ENCODE peak calls at places on chromosomes 2 and 18, in nine cellular contexts. One of them, this sample, is unnamed.

GRCh38 chr2:102753563-102754159 is 8.2 kb upstream of the TMEM182 start:
- DNase-seq in HFFc6: peak
- DNase-seq in upper lobe of right lung: no peak
- DNase-seq in GM10248: peak
- DNase-seq in GM23338: peak
- DNase-seq in kidney: no peak
- DNase-seq in IMR-90: peak
- DNase-seq in GM20000: peak
- DNase-seq in psoas muscle: no peak
- DNase-seq in this sample: peak

GRCh38 chr18:13800505-13801259 is 23.3 kb upstream of the MC5R start:
- DNase-seq in psoas muscle: peak
- DNase-seq in GM20000: peak
- DNase-seq in GM10248: peak
- DNase-seq in IMR-90: peak
- DNase-seq in HFFc6: no peak
- DNase-seq in kidney: peak
- DNase-seq in upper lobe of right lung: peak
- DNase-seq in GM23338: peak
- DNase-seq in this sample: peak

GRCh38 chr2:189552991-189553404 is 27.6 kb downstream of the SLC40A1 start:
- DNase-seq in IMR-90: no peak
- DNase-seq in GM10248: no peak
- DNase-seq in psoas muscle: no peak
- DNase-seq in GM20000: no peak
- DNase-seq in HFFc6: no peak
- DNase-seq in GM23338: no peak
- DNase-seq in kidney: no peak
- DNase-seq in upper lobe of right lung: no peak
- DNase-seq in this sample: no peak

GRCh38 chr2:37570773-37571570 is 100.5 kb downstream of the CDC42EP3 start:
- DNase-seq in GM20000: peak
- DNase-seq in upper lobe of right lung: no peak
- DNase-seq in kidney: no peak
- DNase-seq in psoas muscle: peak
- DNase-seq in IMR-90: peak
- DNase-seq in HFFc6: peak
- DNase-seq in GM23338: no peak
- DNase-seq in GM10248: peak
- DNase-seq in this sample: peak

GRCh38 chr2:4420032-4420431 is 716.7 kb downstream of the DCDC2C start:
- DNase-seq in IMR-90: no peak
- DNase-seq in GM20000: no peak
- DNase-seq in kidney: no peak
- DNase-seq in GM10248: no peak
- DNase-seq in GM23338: peak
- DNase-seq in upper lobe of right lung: no peak
- DNase-seq in HFFc6: no peak
- DNase-seq in psoas muscle: no peak
- DNase-seq in this sample: no peak

GRCh38 chr2:50840346-50841124 is 191.4 kb downstream of the NRXN1 start:
- DNase-seq in upper lobe of right lung: no peak
- DNase-seq in HFFc6: no peak
- DNase-seq in GM23338: no peak
- DNase-seq in GM20000: no peak
- DNase-seq in kidney: no peak
- DNase-seq in GM10248: no peak
- DNase-seq in psoas muscle: no peak
- DNase-seq in IMR-90: no peak
- DNase-seq in this sample: no peak

GRCh38 chr2:230575640-230576324 is 136.9 kb upstream of the CAB39 start:
- DNase-seq in upper lobe of right lung: no peak
- DNase-seq in GM10248: no peak
- DNase-seq in GM23338: no peak
- DNase-seq in HFFc6: no peak
- DNase-seq in kidney: no peak
- DNase-seq in psoas muscle: no peak
- DNase-seq in GM20000: no peak
- DNase-seq in IMR-90: no peak
- DNase-seq in this sample: no peak

GRCh38 chr2:15058015-15058414 is 425.5 kb downstream of the LRATD1 start:
- DNase-seq in upper lobe of right lung: no peak
- DNase-seq in GM20000: no peak
- DNase-seq in IMR-90: no peak
- DNase-seq in GM23338: peak
- DNase-seq in HFFc6: no peak
- DNase-seq in kidney: no peak
- DNase-seq in psoas muscle: no peak
- DNase-seq in GM10248: no peak
- DNase-seq in this sample: peak

GRCh38 chr2:168851674-168852320 is 38.4 kb downstream of the SPC25 start:
- DNase-seq in HFFc6: peak
- DNase-seq in GM10248: no peak
- DNase-seq in GM23338: no peak
- DNase-seq in kidney: no peak
- DNase-seq in IMR-90: peak
- DNase-seq in psoas muscle: peak
- DNase-seq in GM20000: no peak
- DNase-seq in upper lobe of right lung: no peak
- DNase-seq in this sample: no peak

GRCh38 chr2:33529771-33530481 is 53.5 kb downstream of the RASGRP3 start:
- DNase-seq in IMR-90: peak
- DNase-seq in kidney: no peak
- DNase-seq in GM10248: no peak
- DNase-seq in psoas muscle: no peak
- DNase-seq in GM23338: peak
- DNase-seq in GM20000: peak
- DNase-seq in upper lobe of right lung: no peak
- DNase-seq in HFFc6: peak
- DNase-seq in this sample: no peak

GRCh38 chr2:19738707-19739106 is 163.1 kb downstream of the TTC32 start:
- DNase-seq in GM23338: no peak
- DNase-seq in HFFc6: peak
- DNase-seq in GM10248: no peak
- DNase-seq in psoas muscle: peak
- DNase-seq in upper lobe of right lung: no peak
- DNase-seq in IMR-90: peak
- DNase-seq in GM20000: no peak
- DNase-seq in kidney: peak
- DNase-seq in this sample: no peak

GRCh38 chr18:61703508-61703907 is 189.3 kb downstream of the RNF152 start:
- DNase-seq in IMR-90: peak
- DNase-seq in kidney: no peak
- DNase-seq in HFFc6: peak
- DNase-seq in GM10248: no peak
- DNase-seq in upper lobe of right lung: no peak
- DNase-seq in GM23338: no peak
- DNase-seq in GM20000: no peak
- DNase-seq in psoas muscle: no peak
- DNase-seq in this sample: no peak

GRCh38 chr2:141437521-141437920 is 693.3 kb downstream of the LRP1B start:
- DNase-seq in GM10248: no peak
- DNase-seq in IMR-90: no peak
- DNase-seq in GM23338: no peak
- DNase-seq in HFFc6: no peak
- DNase-seq in kidney: no peak
- DNase-seq in GM20000: no peak
- DNase-seq in upper lobe of right lung: no peak
- DNase-seq in psoas muscle: no peak
- DNase-seq in this sample: no peak

GRCh38 chr2:60499082-60499429 is 54.4 kb downstream of the BCL11A start:
- DNase-seq in GM10248: no peak
- DNase-seq in upper lobe of right lung: no peak
- DNase-seq in GM20000: no peak
- DNase-seq in GM23338: no peak
- DNase-seq in HFFc6: no peak
- DNase-seq in kidney: no peak
- DNase-seq in psoas muscle: no peak
- DNase-seq in IMR-90: no peak
- DNase-seq in this sample: no peak
- TF ChIP-seq CTCF in GM10248: no peak
- TF ChIP-seq CTCF in upper lobe of right lung: no peak
- TF ChIP-seq CTCF in GM20000: no peak
- TF ChIP-seq CTCF in GM23338: no peak
- TF ChIP-seq CTCF in HFFc6: no peak
- TF ChIP-seq CTCF in kidney: no peak
- TF ChIP-seq CTCF in psoas muscle: no peak
- TF ChIP-seq CTCF in IMR-90: no peak
- TF ChIP-seq CTCF in this sample: no peak

GRCh38 chr2:227748079-227748478 is 2.4 kb downstream of the SCYGR8 start:
- DNase-seq in kidney: no peak
- DNase-seq in GM23338: peak
- DNase-seq in GM10248: no peak
- DNase-seq in IMR-90: no peak
- DNase-seq in GM20000: no peak
- DNase-seq in upper lobe of right lung: no peak
- DNase-seq in HFFc6: no peak
- DNase-seq in psoas muscle: no peak
- DNase-seq in this sample: peak
- TF ChIP-seq CTCF in kidney: no peak
- TF ChIP-seq CTCF in GM23338: peak
- TF ChIP-seq CTCF in GM10248: peak
- TF ChIP-seq CTCF in IMR-90: peak
- TF ChIP-seq CTCF in GM20000: no peak
- TF ChIP-seq CTCF in upper lobe of right lung: no peak
- TF ChIP-seq CTCF in HFFc6: peak
- TF ChIP-seq CTCF in psoas muscle: no peak
- TF ChIP-seq CTCF in this sample: peak

DNA sequence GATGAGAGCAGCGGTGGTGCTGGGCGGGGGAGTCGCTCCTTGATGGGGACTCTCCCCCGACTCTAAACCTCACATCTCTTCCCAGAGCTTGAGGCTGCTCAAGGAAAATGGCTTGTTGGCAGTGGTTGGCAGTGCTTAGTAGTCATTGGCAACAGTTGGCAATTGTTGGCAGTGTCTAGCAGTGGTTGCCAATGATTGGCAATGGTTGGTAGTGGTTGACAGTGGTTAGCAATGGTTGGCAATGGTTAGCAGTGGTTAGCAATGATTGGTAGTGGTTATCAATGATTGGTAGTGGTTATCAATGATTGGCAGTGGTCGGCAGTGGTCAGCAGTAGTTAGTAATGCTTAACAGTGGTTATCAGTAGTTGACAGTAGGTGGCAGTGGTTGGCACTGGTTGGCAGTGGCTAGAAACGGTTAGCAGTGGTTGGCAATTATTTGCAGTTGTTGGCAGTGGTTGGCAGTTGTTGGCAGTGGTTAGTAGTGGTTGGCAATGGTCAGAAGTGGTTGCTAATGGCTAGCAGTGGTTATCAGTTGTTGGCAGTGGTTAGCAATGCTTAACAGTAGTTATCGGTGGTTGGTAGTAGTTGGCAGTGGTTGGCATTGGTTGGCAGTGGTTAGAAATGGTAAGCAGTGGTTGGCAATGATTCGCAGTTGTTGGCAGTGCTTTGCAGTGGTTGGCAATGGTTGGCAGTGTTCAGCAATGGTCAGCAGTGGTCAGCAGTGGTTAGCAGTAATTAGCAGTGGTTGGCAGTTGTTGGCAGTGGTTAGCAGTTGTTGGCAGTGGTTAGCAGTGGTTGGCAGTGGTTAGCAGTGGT is 85.4 kb upstream of the OTOS start:
- DNase-seq in GM10248: no peak
- DNase-seq in GM20000: no peak
- DNase-seq in GM23338: no peak
- DNase-seq in HFFc6: no peak
- DNase-seq in kidney: peak
- DNase-seq in IMR-90: no peak
- DNase-seq in upper lobe of right lung: no peak
- DNase-seq in psoas muscle: no peak
- DNase-seq in this sample: no peak
- TF ChIP-seq CTCF in GM10248: no peak
- TF ChIP-seq CTCF in GM20000: no peak
- TF ChIP-seq CTCF in GM23338: peak
- TF ChIP-seq CTCF in HFFc6: no peak
- TF ChIP-seq CTCF in kidney: no peak
- TF ChIP-seq CTCF in IMR-90: no peak
- TF ChIP-seq CTCF in upper lobe of right lung: no peak
- TF ChIP-seq CTCF in psoas muscle: no peak
- TF ChIP-seq CTCF in this sample: peak

GRCh38 chr2:99154643-99155536 is at the start of the genes LIPT1 and TSGA10:
- DNase-seq in HFFc6: peak
- DNase-seq in kidney: peak
- DNase-seq in upper lobe of right lung: peak
- DNase-seq in GM23338: peak
- DNase-seq in IMR-90: peak
- DNase-seq in GM10248: peak
- DNase-seq in GM20000: peak
- DNase-seq in psoas muscle: peak
- DNase-seq in this sample: peak
- TF ChIP-seq CTCF in HFFc6: peak
- TF ChIP-seq CTCF in kidney: no peak
- TF ChIP-seq CTCF in upper lobe of right lung: no peak
- TF ChIP-seq CTCF in GM23338: peak
- TF ChIP-seq CTCF in IMR-90: peak
- TF ChIP-seq CTCF in GM10248: no peak
- TF ChIP-seq CTCF in GM20000: no peak
- TF ChIP-seq CTCF in psoas muscle: no peak
- TF ChIP-seq CTCF in this sample: no peak

DNA sequence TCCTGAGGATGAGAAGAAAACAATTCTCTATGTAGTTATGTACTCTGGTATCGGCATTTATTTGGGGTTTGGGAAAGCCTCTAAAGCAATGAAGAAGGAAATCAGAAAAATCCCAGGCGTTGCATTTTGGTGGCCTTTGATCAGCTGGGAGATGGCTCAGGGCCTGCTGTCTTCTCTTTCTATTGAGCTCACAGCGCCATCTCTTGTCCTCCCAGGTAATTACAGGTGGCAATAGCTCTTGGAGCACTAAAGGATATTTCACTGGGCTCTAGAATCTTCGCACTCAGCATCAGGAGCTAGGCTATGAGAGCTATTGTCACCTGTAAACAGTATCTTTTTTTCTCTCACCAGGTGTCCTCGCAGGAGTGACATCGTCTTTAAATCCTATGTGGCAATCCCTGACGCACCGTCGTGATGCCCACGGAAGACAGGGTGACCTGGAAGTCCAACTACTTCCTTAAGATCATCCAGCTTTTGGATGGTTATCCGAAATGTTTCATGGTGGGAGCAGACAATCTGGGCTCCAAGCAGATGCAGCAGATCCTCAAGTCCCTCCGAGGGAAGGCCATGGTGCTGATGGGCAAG is 76.1 kb upstream of the PMAIP1 start:
- DNase-seq in upper lobe of right lung: no peak
- DNase-seq in IMR-90: peak
- DNase-seq in kidney: no peak
- DNase-seq in psoas muscle: peak
- DNase-seq in HFFc6: peak
- DNase-seq in GM20000: peak
- DNase-seq in GM10248: peak
- DNase-seq in GM23338: peak
- DNase-seq in this sample: peak
- TF ChIP-seq CTCF in upper lobe of right lung: peak
- TF ChIP-seq CTCF in IMR-90: peak
- TF ChIP-seq CTCF in kidney: peak
- TF ChIP-seq CTCF in psoas muscle: peak
- TF ChIP-seq CTCF in HFFc6: peak
- TF ChIP-seq CTCF in GM20000: peak
- TF ChIP-seq CTCF in GM10248: peak
- TF ChIP-seq CTCF in GM23338: peak
- TF ChIP-seq CTCF in this sample: peak

GRCh38 chr2:133955174-133955573 is 298.7 kb upstream of the MGAT5 start:
- DNase-seq in kidney: no peak
- DNase-seq in psoas muscle: no peak
- DNase-seq in HFFc6: no peak
- DNase-seq in GM20000: no peak
- DNase-seq in GM10248: no peak
- DNase-seq in upper lobe of right lung: no peak
- DNase-seq in GM23338: no peak
- DNase-seq in IMR-90: no peak
- DNase-seq in this sample: no peak
- TF ChIP-seq CTCF in kidney: no peak
- TF ChIP-seq CTCF in psoas muscle: no peak
- TF ChIP-seq CTCF in HFFc6: no peak
- TF ChIP-seq CTCF in GM20000: no peak
- TF ChIP-seq CTCF in GM10248: peak
- TF ChIP-seq CTCF in upper lobe of right lung: no peak
- TF ChIP-seq CTCF in GM23338: no peak
- TF ChIP-seq CTCF in IMR-90: no peak
- TF ChIP-seq CTCF in this sample: no peak